ENCODE peak calls at places on chromosomes 6 and 20, in seven cellular contexts. U is colonic mucosa, T is mucosa of gallbladder, Q is activated T-cell treated with anti-CD3 and anti-CD28 coated beads for 48 hours, V is breast epithelium, N is NCI-H1105, A is MM.1S. E is an unnamed sample.
A peak's percentile ranks its signal among the peaks of the same experiment; 100 is the strongest.

GRCh38 chr20:58340853-58341252 is 31.3 kb downstream of the RAB22A start:
- DNase-seq in U (no peak), T (no peak), Q (no peak), V (no peak), N (no peak), A (no peak), E (no peak)

GRCh38 chr6:88368071-88368787 is 202.1 kb upstream of the CNR1 start:
- DNase-seq in U (no peak), T (no peak), Q (no peak), V (no peak), N (no peak), A (no peak), E (no peak)

GRCh38 chr6:154295733-154296132 is 60.9 kb downstream of the IPCEF1 start:
- DNase-seq in U (no peak), T (no peak), Q (no peak), V (no peak), N (no peak), A (no peak), E (no peak)

GRCh38 chr6:36740818-36741179 is 43.2 kb downstream of the RAB44 start:
- DNase-seq in U (no peak), T (no peak), Q (no peak), V (no peak), N (no peak), A (no peak), E (no peak)

GRCh38 chr6:47473791-47474351 is 3.7 kb upstream of the CD2AP start:
- DNase-seq in U (no peak), T (no peak), Q (no peak), V (no peak), N (no peak), A (no peak), E (no peak)

GRCh38 chr6:132695773-132696172 is 18.1 kb downstream of the VNN1 start:
- DNase-seq in U (no peak), T (no peak), Q (no peak), V (no peak), N (no peak), A (no peak), E (no peak)

GRCh38 chr20:14355791-14356190 is 18.4 kb upstream of the FLRT3 start:
- DNase-seq in U (no peak), T (no peak), Q (no peak), V (no peak), N (no peak), A (no peak), E (no peak)

GRCh38 chr6:25239498-25239897 is 39.7 kb upstream of the CARMIL1 start:
- DNase-seq in U (no peak), T (no peak), Q (no peak), V (no peak), N (no peak), A (no peak), E (no peak)

GRCh38 chr20:54557836-54558590 is 82.6 kb downstream of the DOK5 start:
- DNase-seq in U (no peak), T (no peak), Q (no peak), V (no peak), N (no peak), A (no peak), E (no peak)

GRCh38 chr6:161379828-161380598 is 106.2 kb upstream of the AGPAT4 start:
- DNase-seq in U (no peak), T (no peak), Q (no peak), V (no peak), N (no peak), A (no peak), E (no peak)

GRCh38 chr6:144215402-144215931 is 65.2 kb downstream of the STX11 start:
- DNase-seq in U (peak; percentile 53), T (peak; percentile 16), Q (peak; percentile 12), V (no peak), N (no peak), A (no peak), E (no peak)

GRCh38 chr6:30589754-30590358 is 18.6 kb downstream of the ABCF1 start:
- DNase-seq in U (no peak), T (no peak), Q (no peak), V (no peak), N (no peak), A (no peak), E (no peak)

GRCh38 chr20:1964659-1965405 is 29.0 kb downstream of the PDYN start:
- DNase-seq in U (no peak), T (no peak), Q (no peak), V (no peak), N (no peak), A (no peak), E (no peak)

GRCh38 chr20:40753472-40753871 is 64.4 kb upstream of the MAFB start:
- DNase-seq in U (no peak), T (no peak), Q (no peak), V (no peak), N (no peak), A (no peak), E (no peak)

GRCh38 chr6:112357801-112358200 is 10.7 kb downstream of the RFPL4B start:
- DNase-seq in U (no peak), T (no peak), Q (no peak), V (no peak), N (no peak), A (no peak), E (no peak)

GRCh38 chr6:49269190-49269589 is 193.9 kb downstream of the MMUT start:
- DNase-seq in U (no peak), T (no peak), Q (no peak), V (no peak), N (no peak), A (no peak), E (no peak)

GRCh38 chr6:6191476-6191875 is 129.0 kb downstream of the F13A1 start:
- DNase-seq in U (no peak), T (no peak), Q (no peak), V (no peak), N (no peak), A (peak; percentile 50), E (no peak)

GRCh38 chr20:63151554-63152321 is 64.2 kb downstream of the YTHDF1 start:
- DNase-seq in U (no peak), T (no peak), Q (no peak), V (no peak), N (no peak), A (no peak), E (no peak)

GRCh38 chr20:35146299-35146921 is 726 bp downstream of the EDEM2 start:
- DNase-seq in U (peak; percentile 57), T (no peak), Q (peak; percentile 15), V (no peak), N (no peak), A (peak; percentile 11), E (no peak)

GRCh38 chr6:83096791-83097190 is 29.3 kb downstream of the DOP1A start:
- DNase-seq in U (no peak), T (no peak), Q (no peak), V (no peak), N (no peak), A (no peak), E (no peak)

GRCh38 chr6:82022614-82023102 is 224.9 kb downstream of the IBTK start:
- DNase-seq in U (no peak), T (peak; percentile 36), Q (no peak), V (no peak), N (no peak), A (no peak), E (no peak)

GRCh38 chr6:63496388-63496804 is 75.9 kb upstream of the LOC128125822 start:
- DNase-seq in U (peak; percentile 73), T (no peak), Q (no peak), V (no peak), N (no peak), A (no peak), E (no peak)

GRCh38 chr20:5168582-5169396 is 42.0 kb downstream of the CDS2 start:
- DNase-seq in U (no peak), T (no peak), Q (no peak), V (no peak), N (no peak), A (no peak), E (no peak)

GRCh38 chr6:107730683-107731314 is 93.3 kb downstream of the SCML4 start:
- DNase-seq in U (no peak), T (no peak), Q (no peak), V (no peak), N (no peak), A (no peak), E (no peak)

GRCh38 chr6:159298840-159299239 is 129.6 kb downstream of the FNDC1 start:
- DNase-seq in U (no peak), T (no peak), Q (no peak), V (no peak), N (no peak), A (no peak), E (no peak)

GRCh38 chr20:42219005-42219404 is 600.8 kb upstream of the CHD6 start:
- DNase-seq in U (no peak), T (no peak), Q (no peak), V (no peak), N (peak; percentile 91), A (no peak), E (no peak)

GRCh38 chr20:46371656-46372055 is 34.8 kb downstream of the ELMO2 start:
- DNase-seq in U (no peak), T (no peak), Q (no peak), V (no peak), N (no peak), A (no peak), E (no peak)

GRCh38 chr20:44181611-44182010 is 5.4 kb downstream of the JPH2 start:
- DNase-seq in U (no peak), T (no peak), Q (no peak), V (no peak), N (no peak), A (no peak), E (no peak)

GRCh38 chr6:142698751-142699150 is 246.2 kb downstream of the HIVEP2 start:
- DNase-seq in U (no peak), T (no peak), Q (no peak), V (no peak), N (no peak), A (no peak), E (no peak)

GRCh38 chr6:109793793-109794192 is 102.7 kb downstream of the FIG4 start:
- DNase-seq in U (peak; percentile 50), T (peak; percentile 38), Q (peak; percentile 2), V (no peak), N (peak; percentile 63), A (no peak), E (no peak)

GRCh38 chr6:31116661-31117385 is 2.2 kb downstream of the PSORS1C1 start:
- DNase-seq in U (no peak), T (no peak), Q (no peak), V (no peak), N (no peak), A (no peak), E (no peak)

GRCh38 chr20:3658708-3659491 is 4.3 kb downstream of the GFRA4 start:
- DNase-seq in U (no peak), T (no peak), Q (no peak), V (no peak), N (no peak), A (peak; percentile 38), E (no peak)